ENCODE peak calls at places on chromosomes 16 and 17, in four cellular contexts. Y is H1, X is GM12891, W is GM12878. K is an unnamed sample.

GRCh38 chr16:56348168-56349085 is 76.9 kb downstream of the AMFR start:
- DNase-seq in X (no peak), Y (no peak), W (no peak), K (no peak)

GRCh38 chr16:17452931-17453330 is 17.8 kb downstream of the XYLT1 start:
- DNase-seq in W (no peak), Y (no peak), X (no peak), K (no peak)

GRCh38 chr16:58670177-58670576 is 14.4 kb downstream of the SLC38A7 start:
- DNase-seq in X (no peak), W (no peak), Y (no peak), K (no peak)

GRCh38 chr17:37650419-37651003 is 7.3 kb upstream of the DDX52 start:
- DNase-seq in W (no peak), Y (no peak), X (no peak), K (no peak)

GRCh38 chr17:47847341-47848197 is 3.4 kb downstream of the SP6 start:
- DNase-seq in W (no peak), Y (no peak), X (no peak), K (no peak)

GRCh38 chr16:50683689-50684374 is 2.7 kb upstream of the SNX20 start:
- DNase-seq in Y (no peak), X (no peak), W (peak; percentile 87), K (peak; percentile 56)

GRCh38 chr16:25109643-25110042 is 1.9 kb upstream of the LCMT1 start:
- DNase-seq in Y (no peak), X (no peak), W (no peak), K (no peak)

GRCh38 chr16:13956635-13957196 is 36.8 kb downstream of the ERCC4 start:
- DNase-seq in Y (no peak), X (no peak), W (peak; percentile 60), K (no peak)

GRCh38 chr16:89471225-89471624 is 19.1 kb downstream of the ANKRD11 start:
- DNase-seq in W (no peak), Y (no peak), X (no peak), K (no peak)

GRCh38 chr17:48023408-48024148 is 14.0 kb downstream of the COPZ2 start:
- DNase-seq in W (no peak), X (no peak), Y (peak; percentile 69), K (no peak)

GRCh38 chr16:56985962-56986360 is 3.4 kb upstream of the NLRC5 start:
- DNase-seq in W (no peak), X (no peak), Y (no peak), K (no peak)

GRCh38 chr16:81745704-81746558 is 33.2 kb upstream of the PLCG2 start:
- DNase-seq in X (peak; percentile 63), W (no peak), Y (no peak), K (peak; percentile 70)

GRCh38 chr17:60524463-60525346 is 1.3 kb downstream of the APPBP2 start:
- DNase-seq in Y (no peak), W (no peak), X (no peak), K (no peak)

GRCh38 chr17:3030096-3030495 is 33.3 kb downstream of the OR1D5 start:
- DNase-seq in Y (no peak), W (no peak), X (no peak), K (no peak)

GRCh38 chr17:3027786-3028532 is 35.4 kb downstream of the OR1D5 start:
- DNase-seq in Y (no peak), W (no peak), X (no peak), K (no peak)

GRCh38 chr17:3026856-3027751 is 36.3 kb downstream of the OR1D5 start:
- DNase-seq in X (no peak), Y (no peak), W (no peak), K (no peak)

GRCh38 chr17:3026125-3026855 is 37.1 kb downstream of the OR1D5 start:
- DNase-seq in X (no peak), Y (no peak), W (no peak), K (no peak)

DNA sequence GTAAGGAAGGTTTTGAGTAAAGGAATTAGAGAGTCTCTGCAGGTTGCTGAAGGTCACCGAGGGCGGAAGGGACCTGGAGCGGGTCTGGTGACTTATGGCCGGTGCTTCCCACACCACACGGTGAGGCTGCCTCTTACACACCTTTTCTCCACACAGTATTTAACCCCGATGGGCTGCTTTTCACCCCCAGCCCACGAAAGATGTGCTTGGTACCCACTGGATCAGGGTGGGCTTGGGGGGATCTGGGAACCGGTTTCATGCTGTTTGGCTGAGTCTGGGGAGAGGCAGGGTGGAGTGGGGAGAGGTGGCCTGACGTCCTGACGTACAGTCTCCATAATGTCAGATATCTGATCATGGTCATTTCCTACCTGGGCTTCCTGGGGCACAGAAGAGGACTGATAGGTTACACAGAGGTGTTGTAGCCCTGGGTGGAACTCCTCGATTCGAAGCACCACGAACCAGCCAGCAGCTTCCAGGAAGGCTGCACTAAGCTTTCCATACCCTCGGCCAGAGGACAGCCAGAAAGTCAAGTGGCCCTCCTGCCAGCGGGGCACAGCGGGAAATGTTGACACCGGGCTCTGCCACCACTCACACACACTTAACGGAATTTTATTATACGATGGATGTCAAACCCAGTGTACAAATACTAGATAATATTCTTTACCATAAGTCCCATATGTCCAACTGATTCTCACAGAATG is 34.0 kb downstream of the OR1D5 start:
- DNase-seq in Y (no peak), X (no peak), W (no peak), K (no peak)
- TF ChIP-seq TAF1 in Y (no peak), X (no peak), W (no peak), K (no peak)

DNA sequence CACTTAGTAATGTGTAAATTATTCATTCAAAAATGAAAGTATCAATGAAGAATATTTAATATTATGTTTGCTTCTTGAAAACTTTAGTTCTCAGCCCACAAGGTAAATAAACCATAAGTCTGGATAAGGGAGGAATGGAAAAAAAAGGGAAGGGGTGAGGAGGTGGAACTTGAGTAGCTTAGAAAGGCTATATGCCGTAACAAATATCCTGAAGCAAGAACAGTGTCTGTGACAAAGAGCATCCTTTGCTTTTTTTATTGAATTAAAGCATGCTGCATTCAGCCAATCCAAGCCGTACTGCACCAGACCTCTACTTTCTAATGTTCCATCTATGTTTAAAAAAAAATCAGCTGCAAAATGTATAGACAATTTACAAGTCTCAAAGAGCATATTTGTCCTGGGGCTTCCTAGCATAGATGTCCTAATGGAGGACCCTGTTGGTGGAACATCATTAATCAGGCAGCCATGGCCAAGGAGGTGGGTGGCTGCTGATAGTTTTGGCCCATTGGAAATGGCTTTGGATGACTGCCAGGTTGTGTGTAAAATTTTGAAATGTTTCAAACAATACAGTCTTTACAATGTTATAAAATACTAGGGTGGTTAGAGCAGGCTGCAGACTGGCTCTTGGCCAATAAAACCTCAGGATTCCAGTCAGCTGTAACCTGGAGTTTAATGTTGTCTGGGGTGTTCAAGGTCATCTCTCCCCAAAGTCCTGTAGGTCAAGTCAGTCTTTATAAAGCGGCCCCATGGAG is 895.8 kb upstream of the SOX9 start:
- DNase-seq in X (no peak), W (no peak), Y (no peak), K (no peak)
- TF ChIP-seq TAF1 in X (no peak), W (no peak), Y (no peak), K (no peak)

DNA sequence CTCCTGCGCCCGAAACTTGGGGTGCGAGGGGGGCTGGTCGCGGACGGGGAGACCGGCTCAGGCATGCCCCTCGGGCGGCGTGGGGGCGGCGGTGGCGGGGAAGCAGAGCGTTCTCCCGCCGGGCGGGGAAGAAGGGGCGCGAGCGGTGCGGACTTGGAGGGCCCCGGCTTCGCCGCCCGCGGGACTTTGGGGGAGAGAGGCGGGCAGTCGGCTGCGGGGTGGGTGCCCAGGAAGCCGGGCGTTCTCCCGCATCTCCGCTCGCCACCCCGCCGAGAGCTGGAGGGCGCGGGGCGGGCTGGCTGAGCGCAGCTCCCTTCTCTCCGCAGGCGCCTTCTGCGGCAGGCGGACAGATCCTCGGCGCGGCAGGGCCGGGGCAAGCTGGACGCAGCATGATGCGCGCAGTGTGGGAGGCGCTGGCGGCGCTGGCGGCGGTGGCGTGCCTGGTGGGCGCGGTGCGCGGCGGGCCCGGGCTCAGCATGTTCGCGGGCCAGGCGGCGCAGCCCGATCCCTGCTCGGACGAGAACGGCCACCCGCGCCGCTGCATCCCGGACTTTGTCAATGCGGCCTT is 759 bp downstream of the NTN1 start:
- DNase-seq in Y (no peak), W (no peak), X (no peak), K (peak; percentile 43)
- TF ChIP-seq TAF1 in Y (no peak), W (no peak), X (no peak), K (no peak)

GRCh38 chr17:19948100-19948943 is 29.3 kb downstream of the AKAP10 start:
- DNase-seq in Y (no peak), X (no peak), W (no peak), K (no peak)
- TF ChIP-seq TAF1 in Y (no peak), X (no peak), W (no peak), K (no peak)

DNA sequence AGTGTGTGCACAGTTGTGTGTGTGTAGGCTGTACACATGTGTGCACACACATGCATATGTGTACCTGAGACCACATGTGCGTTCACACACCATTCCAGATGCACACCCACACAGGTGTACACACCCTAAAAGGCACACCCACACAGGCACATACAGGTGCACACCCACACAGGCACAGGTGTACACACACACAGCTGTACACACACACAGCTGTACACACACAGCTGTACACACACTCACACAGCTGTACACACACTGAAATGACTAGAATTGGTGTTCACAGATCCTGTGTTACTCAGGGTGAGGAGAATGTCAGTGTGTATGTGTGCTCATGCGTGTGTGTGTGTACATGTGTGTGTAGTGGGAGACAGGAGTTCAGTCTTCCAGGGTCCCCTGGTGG is 15.9 kb upstream of the DOC2B start:
- DNase-seq in X (no peak), W (no peak), Y (no peak), K (no peak)
- TF ChIP-seq TAF1 in X (no peak), W (no peak), Y (no peak), K (no peak)

GRCh38 chr17:21042434-21043295 is at the start of gene USP22:
- DNase-seq in W (no peak), X (peak; percentile 81), Y (no peak), K (peak; percentile 79)

GRCh38 chr17:21043296-21044232 is 753 bp upstream of the USP22 start:
- DNase-seq in Y (peak; percentile 94), X (no peak), W (peak; percentile 84), K (no peak)

GRCh38 chr17:21037117-21037803 is 5.6 kb downstream of the USP22 start:
- DNase-seq in W (no peak), X (no peak), Y (no peak), K (no peak)

GRCh38 chr17:21041753-21042433 is 918 bp downstream of the USP22 start:
- DNase-seq in X (peak; percentile 39), Y (peak; percentile 58), W (no peak), K (peak; percentile 56)

DNA sequence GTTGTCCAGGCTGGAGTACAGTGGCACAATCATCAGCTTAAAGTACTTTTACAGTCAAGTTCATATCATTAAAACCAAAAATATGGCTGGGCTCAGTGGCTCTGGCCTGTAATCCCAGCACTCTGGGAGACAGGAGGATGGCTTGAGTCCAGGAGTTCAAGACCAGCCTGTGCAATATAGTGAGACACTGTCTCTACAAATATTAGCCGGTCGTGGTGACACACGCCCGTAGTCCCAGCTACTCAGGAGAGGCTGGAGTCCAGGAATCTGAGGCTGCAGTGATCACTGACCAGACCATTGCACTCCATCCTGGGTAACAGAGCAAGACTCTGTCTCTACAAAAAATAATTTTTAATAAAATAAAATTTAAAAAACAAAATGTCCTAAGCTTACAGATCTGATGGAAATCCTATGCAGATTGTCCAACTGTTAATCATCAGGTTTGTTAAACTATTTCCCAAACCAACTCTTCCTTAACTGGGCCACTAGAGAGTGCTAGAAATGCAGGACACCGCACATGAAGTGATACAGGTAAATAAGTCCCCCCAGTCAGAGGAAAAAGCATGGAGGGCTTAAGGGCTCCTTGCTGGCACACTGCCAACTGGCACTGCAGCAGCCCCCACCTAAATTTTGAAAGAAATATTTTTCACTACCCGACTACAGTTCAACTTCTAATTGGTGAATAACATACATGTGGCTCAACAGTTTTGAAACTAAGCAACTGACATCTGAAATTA is 2.8 kb downstream of the USP22 start:
- DNase-seq in W (no peak), X (no peak), Y (no peak), K (no peak)
- TF ChIP-seq TAF1 in W (no peak), X (no peak), Y (no peak), K (no peak)

GRCh38 chr17:74763565-74764387 is 12.4 kb downstream of the NAT9 start:
- DNase-seq in W (no peak), Y (no peak), X (no peak), K (no peak)
- TF ChIP-seq TAF1 in W (no peak), Y (no peak), X (no peak), K (no peak)

K was measured in GM12892.